ENCODE peak calls at places on chromosomes 11 and 22, in nine cellular contexts. V is mucosa of gallbladder; T is nucleus accumbens; L is M059J; W is cardiac fibroblast; H is GDM1; P is stimulated activated CD4-positive, alpha-beta T cell treated with anti-CD3 and anti-CD28 coated beads, TNF-alpha, amount 100 ng/mL, for 24 hours; R is BJ; F is B cell. U is an unnamed sample.
A peak's percentile ranks its signal among the peaks of the same experiment; 100 is the strongest.

GRCh38 chr22:46377566-46378498 is 42.3 kb downstream of the TRMU start:
- DNase-seq in V (peak; percentile 76), T (no peak), L (peak; percentile 80), W (peak; percentile 18), H (no peak), P (no peak), R (no peak), F (no peak), U (no peak)

GRCh38 chr11:9025101-9025850 is 21.5 kb upstream of the NRIP3 start:
- DNase-seq in V (no peak), T (no peak), L (no peak), W (no peak), H (no peak), P (no peak), R (no peak), F (no peak), U (no peak)

GRCh38 chr11:130763087-130763980 is 152.9 kb downstream of the SNX19 start:
- DNase-seq in V (no peak), T (no peak), L (no peak), W (no peak), H (no peak), P (no peak), R (no peak), F (no peak), U (no peak)

GRCh38 chr22:38126928-38127668 is 16.6 kb upstream of the BAIAP2L2 start:
- DNase-seq in V (no peak), T (no peak), L (no peak), W (no peak), H (no peak), P (no peak), R (no peak), F (no peak), U (no peak)

GRCh38 chr11:102451693-102452460 is 688 bp downstream of the TMEM123 start:
- DNase-seq in V (peak; percentile 53), T (peak; percentile 84), L (peak; percentile 69), W (peak; percentile 36), H (peak; percentile 56), P (peak; percentile 57), R (no peak), F (peak; percentile 79), U (peak; percentile 68)

GRCh38 chr11:8654503-8654902 is 28.0 kb downstream of the TRIM66 start:
- DNase-seq in V (no peak), T (no peak), L (no peak), W (no peak), H (no peak), P (no peak), R (no peak), F (no peak), U (no peak)

GRCh38 chr22:31603081-31603525 is 58.9 kb downstream of the PISD start:
- DNase-seq in V (no peak), T (no peak), L (no peak), W (peak; percentile 18), H (no peak), P (no peak), R (no peak), F (no peak), U (no peak)

GRCh38 chr11:65814131-65814959 is 19.4 kb upstream of the SNX32 start:
- DNase-seq in V (no peak), T (peak; percentile 28), L (peak; percentile 13), W (peak; percentile 35), H (no peak), P (no peak), R (no peak), F (no peak), U (no peak)

GRCh38 chr11:62689421-62690183 is at the start of gene LRRN4CL:
- DNase-seq in V (peak; percentile 65), T (peak; percentile 32), L (peak; percentile 90), W (peak; percentile 85), H (no peak), P (no peak), R (peak; percentile 91), F (no peak), U (no peak)

U was measured in HL-60.